ENCODE peak calls at places on chromosomes 13 and 19, in seven cellular contexts. One of them, this sample, is unnamed.

GRCh38 chr19:10533656-10534386 is 9.9 kb upstream of the ATG4D start:
- DNase-seq in ureter: no peak
- DNase-seq in NCI-H510A: no peak
- DNase-seq in stimulated activated CD4-positive, alpha-beta T cell treated with anti-CD3 and anti-CD28 coated beads, Interleukin-15, amount 100 ng/mL, for 1 hour: no peak
- DNase-seq in NCI-H1092 treated with DMSO at 0.1 percent for 48 hours: no peak
- DNase-seq in HS-27A: peak; percentile 58
- DNase-seq in RWPE1: peak; percentile 71
- DNase-seq in this sample: no peak

GRCh38 chr19:43596842-43597461 is 557 bp downstream of the ZNF576 start:
- DNase-seq in RWPE1: no peak
- DNase-seq in stimulated activated CD4-positive, alpha-beta T cell treated with anti-CD3 and anti-CD28 coated beads, Interleukin-15, amount 100 ng/mL, for 1 hour: no peak
- DNase-seq in HS-27A: no peak
- DNase-seq in ureter: no peak
- DNase-seq in NCI-H1092 treated with DMSO at 0.1 percent for 48 hours: no peak
- DNase-seq in NCI-H510A: no peak
- DNase-seq in this sample: no peak

GRCh38 chr13:21218351-21219043 is 42.0 kb downstream of the MRPL57 start:
- DNase-seq in ureter: no peak
- DNase-seq in stimulated activated CD4-positive, alpha-beta T cell treated with anti-CD3 and anti-CD28 coated beads, Interleukin-15, amount 100 ng/mL, for 1 hour: no peak
- DNase-seq in NCI-H1092 treated with DMSO at 0.1 percent for 48 hours: no peak
- DNase-seq in NCI-H510A: no peak
- DNase-seq in HS-27A: no peak
- DNase-seq in RWPE1: no peak
- DNase-seq in this sample: no peak

GRCh38 chr19:44587863-44588752 is 25.3 kb upstream of the IGSF23 start:
- DNase-seq in NCI-H1092 treated with DMSO at 0.1 percent for 48 hours: no peak
- DNase-seq in HS-27A: peak; percentile 99
- DNase-seq in stimulated activated CD4-positive, alpha-beta T cell treated with anti-CD3 and anti-CD28 coated beads, Interleukin-15, amount 100 ng/mL, for 1 hour: no peak
- DNase-seq in RWPE1: peak; percentile 81
- DNase-seq in NCI-H510A: no peak
- DNase-seq in ureter: no peak
- DNase-seq in this sample: no peak

GRCh38 chr13:65508745-65509144 is 1721.4 kb downstream of the PCDH9 start:
- DNase-seq in HS-27A: no peak
- DNase-seq in stimulated activated CD4-positive, alpha-beta T cell treated with anti-CD3 and anti-CD28 coated beads, Interleukin-15, amount 100 ng/mL, for 1 hour: no peak
- DNase-seq in ureter: no peak
- DNase-seq in RWPE1: no peak
- DNase-seq in NCI-H1092 treated with DMSO at 0.1 percent for 48 hours: no peak
- DNase-seq in NCI-H510A: no peak
- DNase-seq in this sample: no peak

GRCh38 chr13:32535748-32536147 is 2.8 kb downstream of the N4BP2L2 start:
- DNase-seq in stimulated activated CD4-positive, alpha-beta T cell treated with anti-CD3 and anti-CD28 coated beads, Interleukin-15, amount 100 ng/mL, for 1 hour: no peak
- DNase-seq in NCI-H510A: no peak
- DNase-seq in ureter: no peak
- DNase-seq in HS-27A: no peak
- DNase-seq in RWPE1: no peak
- DNase-seq in NCI-H1092 treated with DMSO at 0.1 percent for 48 hours: no peak
- DNase-seq in this sample: no peak

GRCh38 chr13:24159921-24160324 is 597 bp upstream of the SPATA13 start:
- DNase-seq in HS-27A: no peak
- DNase-seq in NCI-H510A: no peak
- DNase-seq in NCI-H1092 treated with DMSO at 0.1 percent for 48 hours: no peak
- DNase-seq in ureter: no peak
- DNase-seq in RWPE1: no peak
- DNase-seq in stimulated activated CD4-positive, alpha-beta T cell treated with anti-CD3 and anti-CD28 coated beads, Interleukin-15, amount 100 ng/mL, for 1 hour: no peak
- DNase-seq in this sample: no peak

GRCh38 chr13:57877596-57877995 is 246.1 kb downstream of the PCDH17 start:
- DNase-seq in NCI-H1092 treated with DMSO at 0.1 percent for 48 hours: no peak
- DNase-seq in ureter: no peak
- DNase-seq in NCI-H510A: no peak
- DNase-seq in HS-27A: no peak
- DNase-seq in RWPE1: no peak
- DNase-seq in stimulated activated CD4-positive, alpha-beta T cell treated with anti-CD3 and anti-CD28 coated beads, Interleukin-15, amount 100 ng/mL, for 1 hour: no peak
- DNase-seq in this sample: no peak

GRCh38 chr13:27967736-27968315 is 1.3 kb downstream of the CDX2 start:
- DNase-seq in NCI-H510A: no peak
- DNase-seq in NCI-H1092 treated with DMSO at 0.1 percent for 48 hours: no peak
- DNase-seq in stimulated activated CD4-positive, alpha-beta T cell treated with anti-CD3 and anti-CD28 coated beads, Interleukin-15, amount 100 ng/mL, for 1 hour: no peak
- DNase-seq in HS-27A: no peak
- DNase-seq in RWPE1: no peak
- DNase-seq in ureter: no peak
- DNase-seq in this sample: no peak

GRCh38 chr19:33080761-33081681 is at the start of gene GPATCH1:
- DNase-seq in HS-27A: peak; percentile 87
- DNase-seq in NCI-H510A: peak; percentile 78
- DNase-seq in stimulated activated CD4-positive, alpha-beta T cell treated with anti-CD3 and anti-CD28 coated beads, Interleukin-15, amount 100 ng/mL, for 1 hour: peak; percentile 77
- DNase-seq in ureter: peak; percentile 85
- DNase-seq in NCI-H1092 treated with DMSO at 0.1 percent for 48 hours: peak; percentile 76
- DNase-seq in RWPE1: peak; percentile 86
- DNase-seq in this sample: peak; percentile 60

GRCh38 chr13:114109646-114110045 is 22.8 kb downstream of the RASA3 start:
- DNase-seq in NCI-H1092 treated with DMSO at 0.1 percent for 48 hours: peak; percentile 51
- DNase-seq in ureter: no peak
- DNase-seq in stimulated activated CD4-positive, alpha-beta T cell treated with anti-CD3 and anti-CD28 coated beads, Interleukin-15, amount 100 ng/mL, for 1 hour: peak; percentile 38
- DNase-seq in RWPE1: no peak
- DNase-seq in NCI-H510A: peak; percentile 79
- DNase-seq in HS-27A: no peak
- DNase-seq in this sample: no peak

GRCh38 chr13:28340272-28340793 is 154.6 kb downstream of the FLT1 start:
- DNase-seq in NCI-H510A: no peak
- DNase-seq in stimulated activated CD4-positive, alpha-beta T cell treated with anti-CD3 and anti-CD28 coated beads, Interleukin-15, amount 100 ng/mL, for 1 hour: no peak
- DNase-seq in ureter: no peak
- DNase-seq in NCI-H1092 treated with DMSO at 0.1 percent for 48 hours: no peak
- DNase-seq in RWPE1: no peak
- DNase-seq in HS-27A: no peak
- DNase-seq in this sample: no peak

This sample was measured in activated CD8-positive, alpha-beta memory T cell treated with anti-CD3 and anti-CD28 coated beads for 4 hours.